ENCODE peak calls at places on chromosomes 7 and 10, in five cellular contexts. One of them, this sample, is unnamed.

GRCh38 chr7:40073239-40073638 is 61.2 kb downstream of the MPLKIP start:
- DNase-seq in H1: no peak
- DNase-seq in neuronal stem cell: no peak
- DNase-seq in H9: no peak
- DNase-seq in trophoblast cell: no peak
- DNase-seq in this sample: no peak

GRCh38 chr10:113563306-113564088 is 10.6 kb downstream of the HABP2 start:
- DNase-seq in H1: peak
- DNase-seq in neuronal stem cell: peak
- DNase-seq in H9: peak
- DNase-seq in trophoblast cell: peak
- DNase-seq in this sample: peak

GRCh38 chr10:34758447-34758996 is 56.6 kb downstream of the PARD3 start:
- DNase-seq in H1: no peak
- DNase-seq in neuronal stem cell: no peak
- DNase-seq in H9: no peak
- DNase-seq in trophoblast cell: no peak
- DNase-seq in this sample: peak

GRCh38 chr7:130960208-130960988 is 226.4 kb upstream of the KLF14 start:
- DNase-seq in H1: no peak
- DNase-seq in neuronal stem cell: no peak
- DNase-seq in H9: no peak
- DNase-seq in trophoblast cell: peak
- DNase-seq in this sample: peak

GRCh38 chr7:80511964-80512363 is at the start of gene GNAT3:
- DNase-seq in H1: no peak
- DNase-seq in neuronal stem cell: no peak
- DNase-seq in H9: no peak
- DNase-seq in trophoblast cell: no peak
- DNase-seq in this sample: no peak

GRCh38 chr10:78464856-78465221 is 431.2 kb downstream of the RPS24 start:
- DNase-seq in H1: no peak
- DNase-seq in neuronal stem cell: no peak
- DNase-seq in H9: peak
- DNase-seq in trophoblast cell: no peak
- DNase-seq in this sample: no peak

GRCh38 chr7:47227762-47228177 is 354.1 kb downstream of the TNS3 start:
- DNase-seq in H1: no peak
- DNase-seq in neuronal stem cell: no peak
- DNase-seq in H9: no peak
- DNase-seq in trophoblast cell: peak
- DNase-seq in this sample: peak

GRCh38 chr10:114953047-114953446 is 15.1 kb downstream of the TRUB1 start:
- DNase-seq in H1: no peak
- DNase-seq in neuronal stem cell: no peak
- DNase-seq in H9: no peak
- DNase-seq in trophoblast cell: no peak
- DNase-seq in this sample: no peak

GRCh38 chr7:155222578-155222977 is 75.1 kb upstream of the INSIG1 start:
- DNase-seq in H1: no peak
- DNase-seq in neuronal stem cell: no peak
- DNase-seq in H9: no peak
- DNase-seq in trophoblast cell: no peak
- DNase-seq in this sample: no peak

GRCh38 chr10:7866191-7866590 is 47.9 kb downstream of the TAF3 start:
- DNase-seq in H1: no peak
- DNase-seq in neuronal stem cell: no peak
- DNase-seq in H9: no peak
- DNase-seq in trophoblast cell: no peak
- DNase-seq in this sample: peak

GRCh38 chr7:44104880-44105771 is 981 bp downstream of the AEBP1 start:
- DNase-seq in H1: peak
- DNase-seq in neuronal stem cell: peak
- DNase-seq in H9: no peak
- DNase-seq in trophoblast cell: no peak
- DNase-seq in this sample: peak

GRCh38 chr10:42951486-42952251 is 125.2 kb upstream of the RET start:
- DNase-seq in H1: peak
- DNase-seq in neuronal stem cell: peak
- DNase-seq in H9: peak
- DNase-seq in trophoblast cell: no peak
- DNase-seq in this sample: no peak

GRCh38 chr10:60238408-60239100 is 151.1 kb downstream of the ANK3 start:
- DNase-seq in H1: no peak
- DNase-seq in neuronal stem cell: no peak
- DNase-seq in H9: peak
- DNase-seq in trophoblast cell: peak
- DNase-seq in this sample: peak

GRCh38 chr7:113086431-113086888 is at the start of gene GPR85:
- DNase-seq in H1: peak
- DNase-seq in neuronal stem cell: peak
- DNase-seq in H9: peak
- DNase-seq in trophoblast cell: peak
- DNase-seq in this sample: peak

DNA sequence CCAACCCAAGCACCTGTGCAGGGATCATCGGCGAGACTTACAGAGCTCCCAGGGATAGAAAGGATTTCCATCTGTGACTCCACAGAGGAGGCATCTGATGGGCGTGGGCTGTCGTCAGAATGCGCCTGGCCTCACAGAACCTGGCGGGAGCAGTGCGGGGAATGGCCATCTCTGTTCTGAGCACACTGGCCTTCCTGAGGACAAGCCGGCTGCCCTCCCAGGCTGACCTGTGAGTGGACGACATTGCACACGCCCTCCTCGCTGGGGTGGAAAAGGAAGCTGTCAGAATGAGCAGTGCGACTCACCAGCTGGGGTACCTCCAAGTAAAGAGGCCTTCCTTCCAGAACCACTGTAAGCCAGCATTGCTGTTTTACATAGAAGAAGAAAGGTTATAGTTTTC is 234.6 kb upstream of the PITRM1 start:
- DNase-seq in H1: no peak
- DNase-seq in neuronal stem cell: no peak
- DNase-seq in H9: no peak
- DNase-seq in trophoblast cell: no peak
- DNase-seq in this sample: no peak
- H2AK5ac ChIP-seq in H1: no peak
- H2AK5ac ChIP-seq in neuronal stem cell: no peak
- H2AK5ac ChIP-seq in H9: no peak
- H2AK5ac ChIP-seq in trophoblast cell: no peak
- H2AK5ac ChIP-seq in this sample: no peak

GRCh38 chr10:625751-626711 is 63.4 kb downstream of the DIP2C start:
- DNase-seq in H1: no peak
- DNase-seq in neuronal stem cell: no peak
- DNase-seq in H9: no peak
- DNase-seq in trophoblast cell: no peak
- DNase-seq in this sample: peak
- H2BK12ac ChIP-seq in H1: no peak
- H2BK12ac ChIP-seq in neuronal stem cell: no peak
- H2BK12ac ChIP-seq in H9: no peak
- H2BK12ac ChIP-seq in trophoblast cell: no peak
- H2BK12ac ChIP-seq in this sample: peak

GRCh38 chr7:114943530-114943929 is 21.6 kb downstream of the MDFIC start:
- DNase-seq in H1: no peak
- DNase-seq in neuronal stem cell: no peak
- DNase-seq in H9: no peak
- DNase-seq in trophoblast cell: no peak
- DNase-seq in this sample: no peak

GRCh38 chr7:114942443-114943175 is 20.7 kb downstream of the MDFIC start:
- DNase-seq in H1: no peak
- DNase-seq in neuronal stem cell: no peak
- DNase-seq in H9: no peak
- DNase-seq in trophoblast cell: no peak
- DNase-seq in this sample: no peak

GRCh38 chr7:114941692-114942091 is 19.8 kb downstream of the MDFIC start:
- DNase-seq in H1: no peak
- DNase-seq in neuronal stem cell: no peak
- DNase-seq in H9: no peak
- DNase-seq in trophoblast cell: no peak
- DNase-seq in this sample: no peak

GRCh38 chr7:114943953-114944741 is 22.3 kb downstream of the MDFIC start:
- DNase-seq in H1: no peak
- DNase-seq in neuronal stem cell: no peak
- DNase-seq in H9: no peak
- DNase-seq in trophoblast cell: no peak
- DNase-seq in this sample: no peak

GRCh38 chr7:114944742-114945625 is 23.1 kb downstream of the MDFIC start:
- DNase-seq in H1: no peak
- DNase-seq in neuronal stem cell: peak
- DNase-seq in H9: peak
- DNase-seq in trophoblast cell: no peak
- DNase-seq in this sample: peak
- H2AK5ac ChIP-seq in H1: no peak
- H2AK5ac ChIP-seq in neuronal stem cell: no peak
- H2AK5ac ChIP-seq in H9: no peak
- H2AK5ac ChIP-seq in trophoblast cell: no peak
- H2AK5ac ChIP-seq in this sample: no peak

DNA sequence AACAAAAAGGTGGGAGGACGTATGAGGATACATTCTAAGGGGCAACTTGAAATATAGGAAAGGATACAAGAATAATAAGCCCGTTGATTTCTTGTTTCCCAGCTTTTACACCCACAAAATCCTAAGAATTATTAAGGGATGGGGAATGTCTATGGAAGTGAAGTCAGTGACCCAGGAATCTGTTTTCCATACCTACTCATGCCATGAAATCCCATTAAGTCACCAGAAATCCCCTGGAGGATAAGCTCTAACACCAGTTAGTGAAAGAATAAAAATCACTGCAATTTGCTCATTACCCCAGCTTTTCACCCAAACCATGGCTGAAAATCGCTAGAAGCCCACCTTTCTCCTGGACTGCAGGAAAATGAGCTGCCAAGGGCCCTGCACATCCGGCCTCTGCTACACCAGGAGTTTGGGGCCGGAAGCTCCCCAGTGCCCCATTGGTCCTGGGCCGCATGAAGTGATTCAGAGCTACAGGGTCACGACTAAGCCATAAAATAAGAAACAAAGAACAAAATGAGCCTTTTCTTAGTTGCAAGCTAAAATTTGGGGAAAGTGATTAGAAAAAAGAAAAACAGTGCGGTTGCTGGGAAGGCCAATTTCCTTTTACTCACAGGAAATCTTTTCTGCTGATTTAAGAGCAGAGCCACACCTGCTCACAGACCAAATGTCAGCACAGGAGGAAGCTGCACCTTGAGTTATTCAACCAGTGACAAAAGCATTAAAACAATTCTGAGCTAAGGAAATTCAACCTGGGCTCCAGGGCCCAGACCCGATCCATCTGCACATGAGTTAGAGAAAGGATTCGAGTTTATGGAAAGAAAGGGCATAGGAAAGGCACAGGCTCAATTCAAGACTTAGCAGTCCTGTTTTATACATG is 40.3 kb downstream of the HIPK2 start:
- DNase-seq in H1: no peak
- DNase-seq in neuronal stem cell: no peak
- DNase-seq in H9: no peak
- DNase-seq in trophoblast cell: no peak
- DNase-seq in this sample: peak
- H2BK12ac ChIP-seq in H1: no peak
- H2BK12ac ChIP-seq in neuronal stem cell: no peak
- H2BK12ac ChIP-seq in H9: no peak
- H2BK12ac ChIP-seq in trophoblast cell: no peak
- H2BK12ac ChIP-seq in this sample: peak

GRCh38 chr7:36301914-36302771 is 87.5 kb upstream of the ANLN start:
- DNase-seq in H1: no peak
- DNase-seq in neuronal stem cell: no peak
- DNase-seq in H9: no peak
- DNase-seq in trophoblast cell: no peak
- DNase-seq in this sample: no peak

GRCh38 chr7:36299223-36299760 is 90.4 kb upstream of the ANLN start:
- DNase-seq in H1: no peak
- DNase-seq in neuronal stem cell: no peak
- DNase-seq in H9: no peak
- DNase-seq in trophoblast cell: no peak
- DNase-seq in this sample: no peak

GRCh38 chr7:36303202-36304098 is 86.2 kb upstream of the ANLN start:
- DNase-seq in H1: no peak
- DNase-seq in neuronal stem cell: no peak
- DNase-seq in H9: no peak
- DNase-seq in trophoblast cell: no peak
- DNase-seq in this sample: peak

GRCh38 chr7:36299882-36300341 is 89.8 kb upstream of the ANLN start:
- DNase-seq in H1: no peak
- DNase-seq in neuronal stem cell: no peak
- DNase-seq in H9: peak
- DNase-seq in trophoblast cell: no peak
- DNase-seq in this sample: no peak

GRCh38 chr7:36300696-36301350 is 88.8 kb upstream of the ANLN start:
- DNase-seq in H1: no peak
- DNase-seq in neuronal stem cell: no peak
- DNase-seq in H9: no peak
- DNase-seq in trophoblast cell: no peak
- DNase-seq in this sample: no peak
- H2AK5ac ChIP-seq in H1: no peak
- H2AK5ac ChIP-seq in neuronal stem cell: no peak
- H2AK5ac ChIP-seq in H9: no peak
- H2AK5ac ChIP-seq in trophoblast cell: no peak
- H2AK5ac ChIP-seq in this sample: peak

GRCh38 chr10:90977162-90977854 is 56.4 kb upstream of the ANKRD1 start:
- DNase-seq in H1: no peak
- DNase-seq in neuronal stem cell: no peak
- DNase-seq in H9: no peak
- DNase-seq in trophoblast cell: no peak
- DNase-seq in this sample: no peak
- H2BK12ac ChIP-seq in H1: no peak
- H2BK12ac ChIP-seq in neuronal stem cell: no peak
- H2BK12ac ChIP-seq in H9: no peak
- H2BK12ac ChIP-seq in trophoblast cell: no peak
- H2BK12ac ChIP-seq in this sample: no peak

GRCh38 chr10:86372785-86373239 is 6.2 kb upstream of the GRID1 start:
- DNase-seq in H1: peak
- DNase-seq in neuronal stem cell: no peak
- DNase-seq in H9: peak
- DNase-seq in trophoblast cell: no peak
- DNase-seq in this sample: no peak
- H2AK5ac ChIP-seq in H1: no peak
- H2AK5ac ChIP-seq in neuronal stem cell: no peak
- H2AK5ac ChIP-seq in H9: no peak
- H2AK5ac ChIP-seq in trophoblast cell: no peak
- H2AK5ac ChIP-seq in this sample: no peak

GRCh38 chr10:73839276-73839966 is 28.0 kb upstream of the NDST2 start:
- DNase-seq in H1: no peak
- DNase-seq in neuronal stem cell: no peak
- DNase-seq in H9: no peak
- DNase-seq in trophoblast cell: no peak
- DNase-seq in this sample: no peak
- H2BK12ac ChIP-seq in H1: no peak
- H2BK12ac ChIP-seq in neuronal stem cell: no peak
- H2BK12ac ChIP-seq in H9: no peak
- H2BK12ac ChIP-seq in trophoblast cell: no peak
- H2BK12ac ChIP-seq in this sample: no peak

GRCh38 chr10:124737221-124737620 is 7.0 kb downstream of the FAM53B start:
- DNase-seq in H1: peak
- DNase-seq in neuronal stem cell: no peak
- DNase-seq in H9: peak
- DNase-seq in trophoblast cell: no peak
- DNase-seq in this sample: no peak
- H2AK5ac ChIP-seq in H1: peak
- H2AK5ac ChIP-seq in neuronal stem cell: no peak
- H2AK5ac ChIP-seq in H9: no peak
- H2AK5ac ChIP-seq in trophoblast cell: no peak
- H2AK5ac ChIP-seq in this sample: no peak